ENCODE peak calls at places on chromosome 5, in seven cellular contexts. M is brain microvascular endothelial cell; H is fibroblast of the aortic adventitia; N is left ventricle myocardium inferior; G is CD8-positive, alpha-beta T cell; R is heart right ventricle; L is AG04450. T is an unnamed sample.

GRCh38 chr5:175096469-175097185 is 347.4 kb downstream of the DRD1 start:
- DNase-seq in H (no peak), G (no peak), L (no peak), M (no peak), N (no peak), R (no peak), T (no peak)

GRCh38 chr5:53031695-53032096 is 42.5 kb downstream of the ITGA2 start:
- DNase-seq in H (peak), G (no peak), R (no peak), L (peak), N (no peak), M (peak), T (peak)

GRCh38 chr5:137279631-137280236 is 219.4 kb downstream of the SPOCK1 start:
- DNase-seq in N (no peak), G (no peak), H (no peak), L (no peak), M (no peak), R (no peak), T (no peak)

GRCh38 chr5:62152394-62153123 is 153.4 kb upstream of the KIF2A start:
- DNase-seq in L (no peak), M (no peak), G (no peak), N (no peak), R (no peak), H (peak), T (no peak)

GRCh38 chr5:7995688-7996294 is 126.8 kb downstream of the MTRR start:
- DNase-seq in M (no peak), H (no peak), G (no peak), R (no peak), L (no peak), N (no peak), T (no peak)

GRCh38 chr5:13553896-13554295 is 390.6 kb downstream of the DNAH5 start:
- DNase-seq in N (no peak), R (no peak), H (peak), L (no peak), M (peak), G (no peak), T (no peak)

GRCh38 chr5:179765400-179765799 is 28.4 kb upstream of the LTC4S start:
- DNase-seq in H (peak), M (peak), R (peak), L (no peak), N (peak), G (no peak), T (peak)

GRCh38 chr5:38922199-38922598 is 76.4 kb downstream of the OSMR start:
- DNase-seq in H (peak), R (peak), M (peak), L (peak), G (peak), N (peak), T (peak)

GRCh38 chr5:74074111-74074510 is 448.1 kb downstream of the ARHGEF28 start:
- DNase-seq in R (no peak), G (no peak), M (no peak), N (no peak), H (no peak), L (no peak), T (no peak)

GRCh38 chr5:81450940-81451339 is 57.0 kb upstream of the ACOT12 start:
- DNase-seq in G (no peak), N (no peak), R (no peak), M (no peak), H (peak), L (no peak), T (peak)

GRCh38 chr5:126054593-126055347 is 368.4 kb upstream of the GRAMD2B start:
- DNase-seq in N (no peak), H (no peak), L (no peak), M (no peak), R (no peak), G (no peak), T (no peak)

GRCh38 chr5:135999396-136000139 is 29.2 kb upstream of the TGFBI start:
- DNase-seq in M (peak), R (no peak), L (peak), N (no peak), G (no peak), H (peak), T (peak)

GRCh38 chr5:108619815-108620214 is 127.9 kb upstream of the FER start:
- DNase-seq in M (no peak), H (no peak), N (no peak), G (no peak), L (no peak), R (no peak), T (no peak)

GRCh38 chr5:92956886-92957285 is 624.1 kb downstream of the NR2F1-AS1 start:
- DNase-seq in N (no peak), H (no peak), G (no peak), L (no peak), M (peak), R (no peak), T (peak)

GRCh38 chr5:112419050-112419595 is at the start of gene EPB41L4A:
- DNase-seq in G (no peak), L (no peak), N (peak), R (peak), H (no peak), M (no peak), T (peak)

GRCh38 chr5:153926201-153926600 is 112.5 kb downstream of the FAM114A2 start:
- DNase-seq in N (no peak), G (no peak), M (no peak), R (no peak), L (no peak), H (no peak), T (no peak)

GRCh38 chr5:39775058-39775457 is 350.3 kb upstream of the DAB2 start:
- DNase-seq in H (peak), R (no peak), M (peak), G (no peak), L (no peak), N (no peak), T (peak)

GRCh38 chr5:149780043-149780737 is 50.1 kb downstream of the PPARGC1B start:
- DNase-seq in N (peak), H (no peak), R (no peak), L (no peak), M (no peak), G (no peak), T (no peak)

DNA sequence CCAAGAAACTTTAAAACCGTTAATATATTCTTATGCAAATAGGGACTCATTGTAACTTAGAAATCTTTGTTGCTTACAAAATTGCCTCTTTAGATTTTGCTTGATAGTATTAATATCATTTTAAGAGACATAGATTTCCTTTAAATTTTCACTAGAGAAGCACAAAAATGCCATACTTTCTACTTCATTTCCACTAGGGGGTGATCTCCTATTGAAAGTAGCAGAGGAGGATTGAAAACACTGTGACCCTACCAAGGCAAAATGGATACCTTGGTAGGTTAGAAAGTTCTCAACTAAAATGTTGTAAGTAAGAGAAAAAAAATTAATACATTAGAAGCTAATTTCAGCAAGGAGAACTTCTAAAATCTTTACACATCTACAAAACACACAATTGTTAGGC is 204.9 kb downstream of the CHSY3 start:
- DNase-seq in N (no peak), H (peak), G (no peak), L (no peak), R (no peak), M (no peak), T (peak)
- TF ChIP-seq CTCF in N (peak), H (peak), G (no peak), L (peak), R (peak), M (peak), T (peak)

DNA sequence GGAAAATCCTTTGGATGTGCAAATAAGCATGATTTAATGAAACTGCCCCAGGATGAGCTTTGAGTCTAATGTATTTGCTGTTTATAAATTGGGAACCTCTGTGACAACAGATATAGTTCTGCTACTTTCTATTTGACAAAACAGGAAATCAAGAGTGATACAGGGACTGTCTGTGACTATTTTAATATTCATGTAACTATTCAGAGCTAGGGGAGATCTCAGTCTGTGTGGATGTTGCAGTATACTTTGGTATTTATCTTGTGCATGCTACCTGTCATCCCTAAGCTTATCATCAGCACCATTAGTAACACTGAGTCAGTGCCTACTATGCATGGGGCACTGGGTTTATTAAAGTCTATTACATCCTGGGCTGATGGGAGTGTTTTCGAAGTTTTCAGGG is 132.1 kb downstream of the PDZD2 start:
- DNase-seq in R (no peak), N (no peak), L (no peak), H (no peak), G (no peak), M (no peak), T (no peak)
- H3K4me3 ChIP-seq in R (no peak), N (no peak), L (no peak), H (no peak), G (no peak), M (no peak), T (no peak)

GRCh38 chr5:172773481-172774469 is 2.8 kb upstream of the DUSP1 start:
- DNase-seq in N (no peak), L (no peak), R (no peak), G (no peak), H (peak), M (peak), T (peak)
- TF ChIP-seq CTCF in N (no peak), L (no peak), R (no peak), G (no peak), H (peak), M (no peak), T (no peak)

DNA sequence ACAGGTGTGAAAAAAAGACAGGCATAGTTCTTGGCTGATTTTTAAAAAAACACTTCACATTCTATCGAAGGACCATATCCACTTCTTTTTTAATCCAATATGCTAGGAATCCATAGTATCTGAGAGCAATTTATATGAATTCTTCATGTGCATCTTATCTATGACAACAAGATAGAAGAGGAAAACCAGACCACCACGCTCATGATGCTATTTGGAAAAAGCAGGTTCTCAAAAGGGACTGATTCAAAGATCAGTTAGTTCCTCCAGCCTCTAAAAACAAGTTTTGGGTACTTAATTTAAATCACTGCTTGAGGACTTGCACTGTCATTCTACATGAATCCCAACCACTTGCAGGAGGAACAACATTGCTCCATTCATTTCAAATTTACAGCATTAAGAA is 6.3 kb downstream of the MEF2C start:
- DNase-seq in H (no peak), M (no peak), G (no peak), N (no peak), L (no peak), R (no peak), T (no peak)
- H3K4me3 ChIP-seq in H (no peak), M (no peak), G (no peak), N (peak), L (no peak), R (no peak), T (no peak)

T was measured in fibroblast of pulmonary artery.